ENCODE peak calls at places on chromosomes 16 and 17, in six cellular contexts. W is HFF-Myc; O is CD8-positive, alpha-beta T cell; A is tibial artery; Q is choroid plexus epithelial cell; R is PC-3. Z is an unnamed sample.

GRCh38 chr17:21286066-21286770 is 1.7 kb downstream of the MAP2K3 start:
- DNase-seq in W (peak), Q (peak), R (peak), O (no peak), A (peak), Z (peak)

GRCh38 chr17:79808763-79809529 is 12.1 kb upstream of the CBX8 start:
- DNase-seq in W (no peak), O (no peak), A (no peak), R (peak), Q (peak), Z (no peak)

GRCh38 chr16:13839577-13839976 is 80.4 kb upstream of the ERCC4 start:
- DNase-seq in R (no peak), W (no peak), A (no peak), O (no peak), Q (no peak), Z (no peak)

GRCh38 chr16:50195276-50195675 is 42.2 kb downstream of the TENT4B start:
- DNase-seq in R (peak), A (no peak), W (no peak), O (no peak), Q (peak), Z (no peak)

GRCh38 chr17:57898487-57899311 is 48.9 kb upstream of the MRPS23 start:
- DNase-seq in O (no peak), W (no peak), A (peak), R (no peak), Q (peak), Z (peak)

GRCh38 chr17:63516910-63517824 is 6.0 kb upstream of the KCNH6 start:
- DNase-seq in R (peak), A (no peak), W (no peak), Q (peak), O (no peak), Z (no peak)

GRCh38 chr17:73947281-73947975 is 256.1 kb upstream of the RPL38 start:
- DNase-seq in W (no peak), O (no peak), A (no peak), R (no peak), Q (no peak), Z (no peak)

GRCh38 chr16:57039148-57039812 is 49.9 kb downstream of the NLRC5 start:
- DNase-seq in A (no peak), R (no peak), Q (peak), W (no peak), O (peak), Z (no peak)

GRCh38 chr16:86939609-86940008 is 361.3 kb downstream of the FOXL1 start:
- DNase-seq in A (no peak), R (no peak), W (no peak), Q (no peak), O (no peak), Z (no peak)

GRCh38 chr16:57747496-57747895 is 11.9 kb downstream of the KATNB1 start:
- DNase-seq in R (no peak), O (no peak), A (no peak), W (no peak), Q (no peak), Z (no peak)

GRCh38 chr17:81844327-81844851 is 9.5 kb upstream of the PPP1R27 start:
- DNase-seq in O (no peak), W (no peak), Q (no peak), A (no peak), R (no peak), Z (no peak)

GRCh38 chr17:1398900-1399299 is 1.1 kb downstream of the YWHAE start:
- DNase-seq in O (no peak), Q (peak), W (no peak), R (no peak), A (no peak), Z (no peak)

GRCh38 chr17:72700226-72700625 is 392.3 kb downstream of the SLC39A11 start:
- DNase-seq in W (no peak), O (no peak), Q (no peak), R (no peak), A (no peak), Z (no peak)

GRCh38 chr17:80427366-80428282 is 12.7 kb downstream of the ENDOV start:
- DNase-seq in W (no peak), R (no peak), O (no peak), A (no peak), Q (no peak), Z (peak)

GRCh38 chr16:87956169-87956770 is 5.0 kb downstream of the BANP start:
- DNase-seq in R (no peak), A (peak), O (peak), Q (peak), W (no peak), Z (no peak)

GRCh38 chr16:27720731-27721547 is 171.0 kb downstream of the KATNIP start:
- DNase-seq in A (no peak), Q (peak), W (no peak), R (no peak), O (no peak), Z (peak)

GRCh38 chr17:261640-262039 is 80.2 kb upstream of the DOC2B start:
- DNase-seq in W (no peak), Q (no peak), O (no peak), R (no peak), A (no peak), Z (no peak)

GRCh38 chr17:50956750-50957523 is 90.8 kb upstream of the TOB1 start:
- DNase-seq in R (peak), O (peak), A (peak), Q (peak), W (no peak), Z (peak)

GRCh38 chr16:78607465-78607864 is 508.0 kb downstream of the WWOX start:
- DNase-seq in Q (peak), A (no peak), O (no peak), R (no peak), W (no peak), Z (no peak)

GRCh38 chr17:1055751-1056645 is 59.1 kb downstream of the TIMM22 start:
- DNase-seq in A (peak), W (no peak), O (peak), R (peak), Q (peak), Z (peak)

GRCh38 chr17:59534583-59534982 is 30.8 kb upstream of the DHX40 start:
- DNase-seq in W (no peak), O (no peak), Q (peak), A (no peak), R (peak), Z (no peak)

GRCh38 chr17:57373071-57373470 is 116.7 kb downstream of the MSI2 start:
- DNase-seq in Q (no peak), O (no peak), R (no peak), W (no peak), A (no peak), Z (no peak)

GRCh38 chr16:23071202-23072083 is 77.8 kb downstream of the USP31 start:
- DNase-seq in Q (peak), A (no peak), O (no peak), R (no peak), W (no peak), Z (no peak)

GRCh38 chr17:38538906-38539305 is 66.8 kb downstream of the SRCIN1 start:
- DNase-seq in R (peak), A (no peak), Q (no peak), O (no peak), W (no peak), Z (no peak)

GRCh38 chr16:21628772-21629171 is 23.6 kb downstream of the IGSF6 start:
- DNase-seq in W (no peak), R (no peak), O (no peak), A (no peak), Q (peak), Z (no peak)

GRCh38 chr17:17496189-17497064 is at the start of gene RASD1:
- DNase-seq in O (peak), Q (peak), A (peak), R (peak), W (no peak), Z (peak)

GRCh38 chr16:1150511-1150982 is 2.4 kb upstream of the CACNA1H start:
- DNase-seq in R (peak), A (no peak), O (no peak), Q (peak), W (peak), Z (peak)

GRCh38 chr16:8951447-8952280 is 12.0 kb downstream of the USP7 start:
- DNase-seq in R (peak), Q (no peak), A (no peak), W (no peak), O (no peak), Z (no peak)

GRCh38 chr17:30238003-30238344 is 2.5 kb upstream of the SLC6A4 start:
- DNase-seq in A (no peak), W (no peak), R (no peak), O (no peak), Q (no peak), Z (no peak)

GRCh38 chr17:34361478-34362061 is 1.5 kb downstream of the CCL1 start:
- DNase-seq in R (peak), W (peak), O (peak), Q (peak), A (peak), Z (peak)

GRCh38 chr17:9294661-9295210 is 273.4 kb downstream of the NTN1 start:
- DNase-seq in O (no peak), R (no peak), W (no peak), A (no peak), Q (no peak), Z (no peak)

GRCh38 chr16:57304169-57305061 is 19.9 kb upstream of the PLLP start:
- DNase-seq in Q (peak), A (peak), W (no peak), R (peak), O (no peak), Z (no peak)

GRCh38 chr16:3049921-3050481 is 3.6 kb downstream of the MMP25 start:
- DNase-seq in W (no peak), R (no peak), O (no peak), Q (no peak), A (no peak), Z (no peak)

GRCh38 chr17:37384560-37385160 is 8.9 kb downstream of the C17orf78 start:
- DNase-seq in R (no peak), Q (peak), W (no peak), A (no peak), O (no peak), Z (no peak)

GRCh38 chr17:63880706-63881105 is 1.0 kb downstream of the GH2 start:
- DNase-seq in W (no peak), Q (no peak), R (no peak), A (no peak), O (no peak), Z (no peak)

GRCh38 chr16:60741810-60742209 is 1294.4 kb downstream of the CDH8 start:
- DNase-seq in R (no peak), Q (no peak), A (no peak), O (no peak), W (no peak), Z (no peak)

GRCh38 chr17:49603238-49603637 is 27.6 kb downstream of the NXPH3 start:
- DNase-seq in A (no peak), W (no peak), R (no peak), Q (no peak), O (no peak), Z (no peak)

GRCh38 chr17:76909971-76910760 is 42.0 kb downstream of the MGAT5B start:
- DNase-seq in W (no peak), A (no peak), O (peak), Q (peak), R (peak), Z (no peak)

GRCh38 chr17:32341141-32341856 is 674 bp downstream of the C17orf75 start:
- DNase-seq in A (no peak), Q (peak), W (no peak), R (peak), O (peak), Z (no peak)
- H3K4me3 ChIP-seq in A (peak), Q (peak), W (peak), R (peak), O (peak), Z (peak)

GRCh38 chr16:11744075-11744470 is 1.4 kb upstream of the TXNDC11 start:
- DNase-seq in W (no peak), Q (no peak), O (no peak), R (no peak), A (no peak), Z (no peak)

GRCh38 chr16:11740567-11740966 is 2.1 kb downstream of the TXNDC11 start:
- DNase-seq in A (no peak), O (no peak), W (no peak), R (no peak), Q (no peak), Z (no peak)

GRCh38 chr16:11742536-11743307 is at the start of gene TXNDC11:
- DNase-seq in Q (peak), A (peak), W (peak), O (peak), R (peak), Z (peak)

GRCh38 chr16:11742041-11742535 is 569 bp downstream of the TXNDC11 start:
- DNase-seq in O (peak), Q (no peak), A (peak), R (no peak), W (no peak), Z (no peak)

GRCh38 chr16:11743308-11744074 is 834 bp upstream of the TXNDC11 start:
- DNase-seq in W (no peak), O (peak), A (peak), Q (peak), R (peak), Z (no peak)
- H3K4me3 ChIP-seq in W (peak), O (peak), A (peak), Q (peak), R (peak), Z (peak)

DNA sequence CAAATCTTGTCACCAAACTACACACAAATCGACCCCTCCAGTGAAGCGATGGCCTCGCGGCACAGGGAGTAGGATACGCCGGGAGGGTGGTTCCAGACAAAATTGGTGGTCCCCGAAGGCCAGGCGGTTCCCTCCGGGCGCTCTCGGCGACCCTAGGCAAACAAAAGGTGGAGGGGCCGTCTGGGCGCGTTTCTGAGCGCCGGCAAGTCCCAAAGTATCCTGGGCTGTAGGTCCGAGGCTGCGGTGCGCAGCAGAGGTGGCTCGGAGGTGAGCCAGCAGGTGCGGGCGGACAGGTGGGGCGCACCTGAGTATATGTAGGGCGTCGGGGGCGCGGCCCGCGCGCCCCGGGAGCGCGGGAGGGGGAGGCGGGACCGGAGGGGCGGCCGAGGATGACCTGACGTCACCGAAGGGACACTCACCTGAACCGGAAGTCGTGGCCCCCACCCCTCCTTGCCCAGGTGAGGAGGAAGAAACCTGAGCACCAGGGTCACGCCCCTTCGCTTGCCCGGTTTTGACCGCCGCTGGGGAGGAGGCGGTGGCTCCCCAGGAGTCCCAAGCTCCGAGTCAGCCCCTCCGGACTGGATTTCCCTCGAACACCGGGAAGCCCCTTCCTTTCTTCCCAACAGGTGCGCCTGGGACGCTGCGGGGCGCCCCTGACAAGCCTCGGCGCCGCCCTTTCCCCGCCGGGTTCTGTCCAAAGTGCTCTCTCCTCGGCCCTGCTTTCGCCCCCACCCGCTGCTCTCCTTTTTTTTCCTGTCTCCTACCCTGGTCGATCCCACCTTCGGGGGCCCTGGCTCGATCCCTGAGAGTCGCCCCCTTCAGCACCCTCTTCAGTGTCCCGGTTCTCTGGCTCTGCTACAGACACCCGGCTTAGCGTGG is at the start of gene CLDN7:
- DNase-seq in Q (no peak), O (no peak), W (no peak), R (peak), A (no peak), Z (no peak)
- H3K4me3 ChIP-seq in Q (peak), O (peak), W (peak), R (peak), A (peak), Z (peak)

GRCh38 chr16:68355447-68356248 is 44.8 kb downstream of the PRMT7 start:
- DNase-seq in O (no peak), Q (no peak), A (no peak), W (no peak), R (no peak), Z (no peak)
- H3K4me3 ChIP-seq in O (peak), Q (no peak), A (no peak), W (no peak), R (no peak), Z (no peak)